ENCODE peak calls at places on chromosomes 4 and X, in four cellular contexts. G is HEK293T, P is K562, S is HepG2. I is an unnamed sample.

GRCh38 chrX:24982306-24982965 is 33.3 kb downstream of the ARX start:
- DNase-seq in G (no peak), P (no peak), S (no peak), I (no peak)

GRCh38 chrX:119729408-119730201 is 28.8 kb upstream of the SOWAHD start:
- DNase-seq in G (peak), P (peak), S (peak), I (peak)

GRCh38 chrX:135112096-135112729 is 8.1 kb downstream of the ETDB start:
- DNase-seq in G (peak), P (peak), S (no peak), I (no peak)

GRCh38 chr4:654871-655734 is 19.0 kb downstream of the ATP5ME start:
- DNase-seq in G (no peak), P (no peak), S (no peak), I (no peak)

GRCh38 chr4:118811008-118811764 is 24.7 kb downstream of the SEC24D start:
- DNase-seq in G (no peak), P (no peak), S (no peak), I (no peak)

GRCh38 chr4:978957-979701 is 5.8 kb upstream of the DGKQ start:
- DNase-seq in G (no peak), P (no peak), S (peak), I (no peak)

GRCh38 chr4:127139788-127140286 is 492.9 kb upstream of the INTU start:
- DNase-seq in G (no peak), P (no peak), S (no peak), I (no peak)

GRCh38 chr4:3462321-3462789 is 751 bp upstream of the DOK7 start:
- DNase-seq in G (no peak), P (no peak), S (peak), I (no peak)

GRCh38 chrX:65493431-65493830 is 41.2 kb downstream of the LAS1L start:
- DNase-seq in G (no peak), P (no peak), S (no peak), I (no peak)

GRCh38 chrX:147958316-147958715 is 22.8 kb upstream of the FMR1NB start:
- DNase-seq in G (no peak), P (no peak), S (no peak), I (no peak)

GRCh38 chr4:26779674-26780073 is 81.0 kb upstream of the STIM2 start:
- DNase-seq in G (no peak), P (no peak), S (no peak), I (no peak)

GRCh38 chr4:104896623-104897296 is 249.9 kb upstream of the TET2 start:
- DNase-seq in G (no peak), P (no peak), S (no peak), I (peak)

GRCh38 chrX:31126205-31126604 is 54.4 kb upstream of the FTHL17 start:
- DNase-seq in G (no peak), P (no peak), S (no peak), I (no peak)

GRCh38 chrX:13495232-13495631 is 74.2 kb upstream of the EGFL6 start:
- DNase-seq in G (no peak), P (no peak), S (no peak), I (no peak)

GRCh38 chr4:114108869-114109268 is 129.4 kb upstream of the ARSJ start:
- DNase-seq in G (no peak), P (no peak), S (peak), I (peak)

GRCh38 chr4:156693557-156693956 is 278.0 kb downstream of the PDGFC start:
- DNase-seq in G (no peak), P (no peak), S (no peak), I (no peak)

GRCh38 chrX:148310402-148311200 is 189.8 kb upstream of the AFF2 start:
- DNase-seq in G (no peak), P (no peak), S (no peak), I (peak)

GRCh38 chr4:100087743-100088142 is 102.5 kb downstream of the DDIT4L start:
- DNase-seq in G (no peak), P (no peak), S (no peak), I (no peak)

GRCh38 chr4:66681962-66682361 is 863.3 kb downstream of the CENPC start:
- DNase-seq in G (no peak), P (no peak), S (no peak), I (no peak)

GRCh38 chr4:4801013-4801412 is 58.5 kb upstream of the MSX1 start:
- DNase-seq in G (no peak), P (no peak), S (no peak), I (no peak)

GRCh38 chr4:23934915-23935314 is 45.1 kb upstream of the PPARGC1A start:
- DNase-seq in G (no peak), P (no peak), S (no peak), I (no peak)

GRCh38 chr4:121707344-121707743 is 10.6 kb upstream of the ANXA5 start:
- DNase-seq in G (no peak), P (no peak), S (no peak), I (no peak)

GRCh38 chr4:147940144-147940543 is 208.3 kb downstream of the ARHGAP10 start:
- DNase-seq in G (no peak), P (no peak), S (no peak), I (no peak)

GRCh38 chr4:7960790-7961655 is 21.4 kb upstream of the AFAP1 start:
- DNase-seq in G (no peak), P (no peak), S (no peak), I (peak)

GRCh38 chr4:118281611-118282442 is 71.0 kb downstream of the PRSS12 start:
- DNase-seq in G (no peak), P (peak), S (peak), I (no peak)

GRCh38 chr4:82650868-82651267 is 89.1 kb upstream of the TMEM150C start:
- DNase-seq in G (no peak), P (no peak), S (no peak), I (no peak)

GRCh38 chr4:70885174-70885573 is 17.0 kb upstream of the MOB1B start:
- DNase-seq in G (no peak), P (no peak), S (no peak), I (no peak)

GRCh38 chr4:38601244-38601915 is 62.6 kb upstream of the KLF3 start:
- DNase-seq in G (no peak), P (peak), S (peak), I (no peak)

GRCh38 chr4:170047774-170048354 is 21.7 kb upstream of the MFAP3L start:
- DNase-seq in G (peak), P (peak), S (peak), I (no peak)

GRCh38 chr4:145170209-145170608 is 10.2 kb downstream of the OTUD4 start:
- DNase-seq in G (no peak), P (no peak), S (no peak), I (no peak)
- TF ChIP-seq TARDBP in G (no peak), P (no peak), S (no peak), I (no peak)

DNA sequence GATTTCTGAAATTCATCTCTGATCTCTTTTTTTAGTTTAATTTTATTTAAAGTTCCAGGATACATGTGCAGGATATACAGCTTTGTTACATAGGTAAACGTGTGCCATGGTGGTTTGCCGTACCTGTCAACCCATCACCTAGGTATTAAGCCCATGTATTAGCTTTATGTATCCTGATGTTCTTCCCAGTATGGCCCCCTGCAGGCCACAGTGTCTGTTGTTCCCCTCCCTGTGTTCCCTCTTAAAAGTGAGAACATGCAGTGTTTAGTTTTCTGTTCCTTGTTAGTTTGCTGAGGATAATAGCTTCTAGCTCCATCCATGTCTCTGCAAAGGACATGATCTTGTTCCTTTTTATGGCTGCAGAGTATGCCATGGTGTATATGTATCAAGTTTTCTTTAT is 153.2 kb downstream of the RAPGEF2 start:
- DNase-seq in G (no peak), P (no peak), S (no peak), I (no peak)
- TF ChIP-seq TARDBP in G (no peak), P (no peak), S (no peak), I (no peak)

DNA sequence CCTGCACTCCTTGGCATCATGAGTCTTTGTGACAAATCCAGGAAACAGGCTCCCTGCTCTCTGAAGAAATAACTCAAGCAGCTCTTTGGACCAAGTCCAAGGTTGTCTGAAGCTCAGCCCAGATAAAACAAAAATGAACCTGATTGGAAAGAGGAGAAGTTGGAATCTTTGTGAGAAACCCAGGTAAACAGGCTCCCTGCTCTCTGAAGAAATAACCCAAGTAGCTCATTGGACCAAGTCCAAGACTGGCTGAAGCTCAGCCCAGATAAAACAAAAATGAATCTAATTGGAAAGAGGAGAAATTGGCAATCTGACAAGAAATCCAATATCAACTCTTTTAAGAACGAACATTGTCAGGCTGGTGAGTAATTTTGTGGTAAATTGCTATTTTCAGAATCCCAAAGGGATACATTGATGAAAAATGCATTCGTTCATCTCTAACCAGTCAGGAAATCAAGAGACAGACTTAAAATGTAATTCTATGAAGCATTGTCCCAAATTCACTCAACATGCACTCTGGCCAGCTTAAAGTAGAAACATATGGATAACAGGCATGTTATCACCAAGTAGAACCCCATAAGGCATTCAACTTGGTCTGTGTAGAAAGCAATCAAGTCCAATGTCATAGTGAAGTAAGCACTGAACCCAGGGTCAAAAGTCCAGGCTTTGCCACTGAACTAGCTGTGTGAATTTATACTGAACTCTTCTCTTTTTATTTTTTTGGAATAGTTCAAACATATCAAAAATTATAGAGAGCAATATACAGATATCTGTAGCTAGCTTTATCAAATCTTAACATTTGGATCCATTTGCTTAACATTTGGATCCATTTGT is 16.8 kb upstream of the NFXL1 start:
- DNase-seq in G (no peak), P (no peak), S (no peak), I (no peak)
- TF ChIP-seq TARDBP in G (no peak), P (no peak), S (no peak), I (no peak)

GRCh38 chrX:20038966-20039365 is 48.1 kb upstream of the BCLAF3 start:
- DNase-seq in G (no peak), P (no peak), S (no peak), I (no peak)
- TF ChIP-seq TARDBP in G (no peak), P (no peak), S (no peak), I (no peak)

GRCh38 chr4:183507928-183508327 is 3.1 kb downstream of the ING2 start:
- DNase-seq in G (no peak), P (peak), S (peak), I (no peak)
- TF ChIP-seq TARDBP in G (no peak), P (no peak), S (no peak), I (no peak)

GRCh38 chr4:149008415-149009025 is 566.3 kb upstream of the NR3C2 start:
- DNase-seq in G (no peak), P (no peak), S (no peak), I (no peak)
- TF ChIP-seq TARDBP in G (no peak), P (no peak), S (no peak), I (no peak)

GRCh38 chr4:78776729-78777555 is 792 bp downstream of the BMP2K start:
- DNase-seq in G (peak), P (peak), S (peak), I (no peak)

GRCh38 chr4:78774395-78774794 is 1.8 kb upstream of the BMP2K start:
- DNase-seq in G (no peak), P (peak), S (no peak), I (no peak)

GRCh38 chr4:78776031-78776728 is at the start of gene BMP2K:
- DNase-seq in G (peak), P (peak), S (peak), I (no peak)

GRCh38 chr4:78777556-78777900 is 1.4 kb downstream of the BMP2K start:
- DNase-seq in G (no peak), P (no peak), S (no peak), I (no peak)

DNA sequence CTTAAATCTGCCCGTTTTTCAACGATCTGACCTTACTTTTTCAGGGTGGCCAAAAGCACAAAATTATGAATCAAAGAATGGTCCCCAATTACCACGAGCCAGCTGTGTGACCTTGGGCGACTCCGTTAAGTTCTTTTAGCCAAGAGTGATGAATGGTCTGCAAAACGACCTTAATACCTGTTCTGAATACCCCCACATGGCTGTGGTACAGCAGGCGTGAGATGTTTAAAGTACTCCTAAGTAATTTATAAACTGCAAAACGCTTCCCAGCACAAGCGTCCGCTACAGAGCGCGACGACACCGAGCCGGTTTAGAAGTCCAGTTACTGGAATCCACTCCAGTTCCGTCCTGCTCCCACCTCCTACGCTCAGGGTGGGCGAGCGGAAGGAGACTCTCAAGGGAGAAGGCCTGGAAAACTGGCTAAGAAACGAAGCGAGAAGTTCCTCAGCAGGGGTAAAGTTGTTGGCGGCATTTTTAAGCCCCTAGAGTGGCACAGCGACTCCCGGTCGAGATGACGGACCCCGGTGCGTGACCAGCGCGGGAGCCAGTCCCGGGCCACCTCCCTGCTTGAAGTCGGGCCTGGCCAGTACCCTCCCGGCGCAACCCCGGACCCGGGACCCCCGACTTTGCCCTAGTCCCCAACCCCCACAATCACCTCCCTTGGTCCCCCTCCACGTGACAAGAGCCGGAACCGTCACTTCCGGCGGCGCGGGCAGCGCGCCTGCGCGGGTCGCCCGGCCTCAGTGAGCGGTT is 696 bp upstream of the BMP2K start:
- DNase-seq in G (peak), P (peak), S (peak), I (no peak)
- TF ChIP-seq TARDBP in G (no peak), P (no peak), S (peak), I (no peak)